ENCODE peak calls at places on chromosomes 11 and 22, in six cellular contexts. J is activated naive CD4-positive, alpha-beta T cell treated with Interleukin-2 at 50 U/mL for 16 hours; H is stimulated activated CD4-positive, alpha-beta T cell treated with anti-CD3 and anti-CD28 coated beads, Interleukin-15, amount 100 ng/mL, for 24 hours; S is DND-41; G is CD4-positive, alpha-beta T cell; B is NCI-H1105 treated with DMSO at 0.1 percent for 48 hours. E is an unnamed sample.

GRCh38 chr22:42151924-42152635 is 21.5 kb upstream of the CYP2D6 start:
- DNase-seq in B (no peak), S (no peak), J (no peak), H (no peak), G (no peak), E (no peak)

GRCh38 chr11:61679893-61680621 is at the start of gene DAGLA:
- DNase-seq in G (peak; percentile 75), S (peak; percentile 21), J (peak; percentile 77), H (peak; percentile 75), B (peak; percentile 61), E (no peak)

GRCh38 chr22:46041642-46042041 is 64.7 kb upstream of the WNT7B start:
- DNase-seq in B (no peak), J (no peak), G (no peak), H (no peak), S (no peak), E (no peak)

GRCh38 chr11:115324569-115325432 is 179.4 kb downstream of the CADM1 start:
- DNase-seq in H (peak; percentile 5), S (peak; percentile 27), J (peak; percentile 5), B (peak; percentile 94), G (no peak), E (peak; percentile 22)

GRCh38 chr22:35568751-35569725 is 28.4 kb downstream of the RASD2 start:
- DNase-seq in S (no peak), H (no peak), B (no peak), J (no peak), G (no peak), E (no peak)

GRCh38 chr11:56906683-56907148 is 82.0 kb upstream of the OR5AK2 start:
- DNase-seq in B (no peak), H (no peak), S (no peak), J (no peak), G (no peak), E (no peak)

GRCh38 chr22:17781319-17782031 is 7.2 kb upstream of the BID start:
- DNase-seq in B (peak; percentile 29), J (peak; percentile 73), G (peak; percentile 19), S (peak; percentile 92), H (peak; percentile 70), E (no peak)

GRCh38 chr22:25027959-25028840 is 75.7 kb downstream of the KIAA1671 start:
- DNase-seq in S (no peak), B (no peak), G (no peak), J (peak; percentile 8), H (peak; percentile 32), E (no peak)

GRCh38 chr11:65488273-65489058 is 10.4 kb upstream of the MALAT1 start:
- DNase-seq in B (no peak), G (no peak), H (no peak), S (no peak), J (no peak), E (no peak)

GRCh38 chr22:48884292-48884691 is 943.4 kb downstream of the BRD1 start:
- DNase-seq in G (no peak), H (no peak), S (no peak), B (no peak), J (no peak), E (no peak)

GRCh38 chr11:115298613-115299012 is 205.6 kb downstream of the CADM1 start:
- DNase-seq in B (peak; percentile 56), G (no peak), H (no peak), S (no peak), J (no peak), E (no peak)

GRCh38 chr22:40628354-40629042 is 8.0 kb downstream of the MRTFA start:
- DNase-seq in G (no peak), B (no peak), H (peak; percentile 20), J (no peak), S (no peak), E (no peak)

GRCh38 chr11:1696608-1697570 is at the start of gene KRTAP5-6:
- DNase-seq in B (no peak), S (peak; percentile 22), H (no peak), J (no peak), G (no peak), E (no peak)

GRCh38 chr11:134124660-134125451 is 56.0 kb downstream of the JAM3 start:
- DNase-seq in J (no peak), G (no peak), B (peak; percentile 65), H (peak; percentile 29), S (no peak), E (no peak)

GRCh38 chr11:108591893-108592292 is 1.7 kb downstream of the EXPH5 start:
- DNase-seq in G (no peak), J (no peak), H (no peak), B (no peak), S (no peak), E (no peak)

GRCh38 chr11:73931039-73931645 is 19.7 kb upstream of the DNAJB13 start:
- DNase-seq in B (peak; percentile 73), J (no peak), H (peak; percentile 5), S (peak; percentile 42), G (no peak), E (peak; percentile 48)

GRCh38 chr11:69187540-69188065 is 31.9 kb downstream of the SMIM38 start:
- DNase-seq in G (no peak), B (no peak), S (no peak), H (no peak), J (no peak), E (no peak)

GRCh38 chr11:11998091-11998781 is 10.2 kb downstream of the DKK3 start:
- DNase-seq in J (no peak), B (no peak), S (no peak), G (no peak), H (no peak), E (no peak)